ENCODE peak calls at places on chromosomes 13 and 19, in ten cellular contexts. F is mesenchymal stem cell; E is GM04503; T is fibroblast of the conjunctiva; B is T-helper 2 cell; X is anterior cingulate cortex; Z is effector memory CD4-positive, alpha-beta T cell; H is nephron progenitor cell; J is type B pancreatic cell; M is D341Med. V is an unnamed sample.
A peak's percentile ranks its signal among the peaks of the same experiment; 100 is the strongest.

GRCh38 chr19:28831464-28831863 is 381.5 kb downstream of the UQCRFS1 start:
- DNase-seq in J (no peak), H (no peak), X (no peak), F (no peak), T (no peak), E (no peak), B (no peak), Z (no peak), M (no peak), V (no peak)

GRCh38 chr13:61695147-61695546 is 279.5 kb upstream of the PCDH20 start:
- DNase-seq in J (no peak), M (no peak), X (no peak), H (no peak), E (no peak), B (no peak), Z (no peak), F (peak; percentile 25), T (no peak), V (peak; percentile 64)

GRCh38 chr13:39499580-39499979 is 103.4 kb downstream of the LHFPL6 start:
- DNase-seq in F (no peak), B (no peak), M (no peak), Z (no peak), H (no peak), E (no peak), X (no peak), T (no peak), J (no peak), V (no peak)

GRCh38 chr19:44346556-44346955 is 9.9 kb downstream of the ZNF112 start:
- DNase-seq in Z (no peak), H (no peak), J (no peak), X (no peak), B (no peak), M (no peak), E (no peak), T (no peak), F (no peak), V (no peak)

GRCh38 chr19:9308091-9308490 is 1.5 kb downstream of the ZNF699 start:
- DNase-seq in F (no peak), H (no peak), J (no peak), Z (no peak), E (no peak), X (no peak), T (no peak), M (no peak), B (no peak), V (no peak)

GRCh38 chr19:54190942-54191670 is at the start of gene TSEN34:
- DNase-seq in B (peak; percentile 76), X (peak; percentile 88), M (peak; percentile 92), H (peak; percentile 90), E (no peak), Z (peak; percentile 80), T (no peak), F (peak; percentile 91), J (peak; percentile 93), V (peak; percentile 91)

GRCh38 chr13:32650705-32651311 is 64.6 kb downstream of the PDS5B start:
- DNase-seq in X (peak; percentile 40), J (no peak), T (peak; percentile 61), H (peak; percentile 27), M (peak; percentile 56), E (peak; percentile 8), B (peak; percentile 26), F (peak; percentile 74), Z (peak; percentile 5), V (peak; percentile 81)

GRCh38 chr19:4983346-4984105 is 14.6 kb downstream of the KDM4B start:
- DNase-seq in Z (no peak), X (no peak), F (no peak), M (no peak), T (no peak), J (no peak), H (no peak), B (no peak), E (no peak), V (no peak)

GRCh38 chr19:42191855-42192254 is 25.6 kb downstream of the DEDD2 start:
- DNase-seq in F (peak; percentile 63), Z (no peak), H (no peak), M (no peak), E (no peak), B (no peak), T (peak; percentile 28), X (no peak), J (no peak), V (peak; percentile 50)

GRCh38 chr19:38964738-38965137 is 10.8 kb downstream of the FBXO17 start:
- DNase-seq in Z (no peak), X (no peak), T (no peak), J (no peak), F (no peak), E (no peak), M (no peak), H (no peak), B (no peak), V (no peak)

GRCh38 chr13:94079876-94080275 is 399.6 kb downstream of the DCT start:
- DNase-seq in M (no peak), J (no peak), F (peak; percentile 21), B (no peak), Z (no peak), E (peak; percentile 52), H (no peak), T (peak; percentile 56), X (no peak), V (no peak)

GRCh38 chr19:37855098-37855497 is 51.3 kb downstream of the WDR87 start:
- DNase-seq in J (peak; percentile 70), F (no peak), Z (no peak), H (no peak), B (no peak), X (peak; percentile 32), E (no peak), T (peak; percentile 1), M (no peak), V (no peak)

GRCh38 chr19:42293539-42293938 is 8.4 kb upstream of the PRR19 start:
- DNase-seq in F (no peak), E (no peak), J (no peak), H (no peak), B (no peak), T (no peak), Z (no peak), X (no peak), M (no peak), V (no peak)

GRCh38 chr19:2618611-2619010 is 83.9 kb downstream of the GNG7 start:
- DNase-seq in T (no peak), Z (peak; percentile 52), B (peak; percentile 69), J (no peak), E (no peak), X (no peak), H (no peak), M (no peak), F (no peak), V (peak; percentile 94)

GRCh38 chr13:102309110-102309509 is 92.7 kb downstream of the FGF14 start:
- DNase-seq in Z (no peak), E (no peak), B (no peak), F (no peak), M (no peak), X (no peak), T (no peak), H (no peak), J (no peak), V (no peak)

GRCh38 chr13:99605417-99606321 is 104.4 kb downstream of the TM9SF2 start:
- DNase-seq in M (peak; percentile 71), J (no peak), X (no peak), T (no peak), Z (peak; percentile 19), B (no peak), E (no peak), H (peak; percentile 29), F (no peak), V (peak; percentile 32)

GRCh38 chr19:38047048-38047435 is 140.0 kb downstream of the SIPA1L3 start:
- DNase-seq in B (no peak), X (no peak), H (no peak), M (no peak), E (no peak), J (no peak), F (no peak), Z (no peak), T (no peak), V (no peak)

GRCh38 chr19:48718711-48719231 is 754 bp downstream of the MAMSTR start:
- DNase-seq in B (no peak), F (no peak), E (no peak), J (no peak), T (no peak), Z (no peak), H (no peak), M (no peak), X (no peak), V (no peak)

GRCh38 chr19:7415163-7415856 is 66.6 kb downstream of the ARHGEF18 start:
- DNase-seq in T (no peak), E (no peak), Z (no peak), J (no peak), M (no peak), X (no peak), H (no peak), F (peak; percentile 97), B (no peak), V (no peak)

GRCh38 chr13:53499551-53499950 is 470.9 kb downstream of the OLFM4 start:
- DNase-seq in H (no peak), T (no peak), M (no peak), E (no peak), Z (no peak), X (no peak), J (no peak), B (no peak), F (no peak), V (no peak)

GRCh38 chr13:108595416-108596257 is 33.8 kb upstream of the MYO16 start:
- DNase-seq in Z (no peak), H (peak; percentile 6), J (no peak), X (no peak), E (no peak), F (no peak), B (peak; percentile 1), M (no peak), T (no peak), V (no peak)

GRCh38 chr13:94657167-94657566 is 55.2 kb downstream of the SOX21 start:
- DNase-seq in T (no peak), H (no peak), F (peak; percentile 89), M (no peak), J (no peak), X (no peak), E (no peak), Z (no peak), B (no peak), V (no peak)

GRCh38 chr19:11138659-11139526 is 16.7 kb downstream of the SPC24 start:
- DNase-seq in B (no peak), F (peak; percentile 93), M (peak; percentile 69), Z (no peak), X (peak; percentile 7), T (peak; percentile 70), J (no peak), H (peak; percentile 49), E (peak; percentile 76), V (peak; percentile 72)

GRCh38 chr19:58519087-58519354 is 589 bp downstream of the ZBTB45 start:
- DNase-seq in E (peak; percentile 32), X (peak; percentile 34), B (peak; percentile 26), Z (peak; percentile 21), H (peak; percentile 74), M (peak; percentile 80), T (peak; percentile 50), F (peak; percentile 88), J (peak; percentile 78), V (peak; percentile 71)

GRCh38 chr19:35879068-35879467 is 10.7 kb downstream of the APLP1 start:
- DNase-seq in F (no peak), B (no peak), H (no peak), T (no peak), J (no peak), M (no peak), X (no peak), Z (no peak), E (no peak), V (no peak)

GRCh38 chr13:43878897-43879322 is 630 bp downstream of the CCDC122 start:
- DNase-seq in Z (peak; percentile 16), B (no peak), F (peak; percentile 99), M (no peak), X (peak; percentile 46), J (no peak), T (peak; percentile 14), E (peak; percentile 59), H (no peak), V (peak; percentile 81)

V was measured in MV-4-11.